ENCODE peak calls at places on chromosomes 13 and 19, in six cellular contexts. W is brain microvascular endothelial cell, F is fibroblast of pulmonary artery, T is GM12878, I is mammary epithelial cell, C is colonic mucosa. D is an unnamed sample.

GRCh38 chr13:110485604-110486003 is 75.9 kb downstream of the RAB20 start:
- DNase-seq in W (no peak), F (no peak), T (no peak), I (no peak), C (no peak), D (no peak)

GRCh38 chr13:59806801-59807200 is 356.9 kb downstream of the DIAPH3 start:
- DNase-seq in W (no peak), F (no peak), T (no peak), I (no peak), C (no peak), D (no peak)

GRCh38 chr13:77810430-77810829 is 108.2 kb downstream of the EDNRB start:
- DNase-seq in W (no peak), F (peak), T (no peak), I (peak), C (no peak), D (peak)

GRCh38 chr13:41516166-41516565 is 58.8 kb downstream of the RGCC start:
- DNase-seq in W (no peak), F (no peak), T (no peak), I (no peak), C (no peak), D (no peak)

GRCh38 chr19:44308011-44308410 is 3.2 kb upstream of the ZNF235 start:
- DNase-seq in W (no peak), F (peak), T (no peak), I (peak), C (no peak), D (peak)

GRCh38 chr13:107124129-107124718 is 556.3 kb upstream of the ARGLU1 start:
- DNase-seq in W (no peak), F (peak), T (no peak), I (no peak), C (no peak), D (peak)

GRCh38 chr13:81745391-81745790 is 1404.5 kb upstream of the SPRY2 start:
- DNase-seq in W (no peak), F (no peak), T (no peak), I (no peak), C (no peak), D (no peak)

GRCh38 chr19:17001603-17002183 is 24.9 kb downstream of the CPAMD8 start:
- DNase-seq in W (no peak), F (no peak), T (no peak), I (no peak), C (no peak), D (no peak)

GRCh38 chr19:44258835-44259413 is 762 bp upstream of the ZNF233 start:
- DNase-seq in W (no peak), F (no peak), T (no peak), I (no peak), C (no peak), D (no peak)

GRCh38 chr13:30157616-30157993 is 149.7 kb downstream of the KATNAL1 start:
- DNase-seq in W (no peak), F (no peak), T (peak), I (no peak), C (no peak), D (no peak)

GRCh38 chr19:11578342-11579142 is 1.1 kb upstream of the ACP5 start:
- DNase-seq in W (no peak), F (no peak), T (no peak), I (no peak), C (peak), D (no peak)

GRCh38 chr19:7007859-7008258 is 13.4 kb downstream of the MBD3L2B start:
- DNase-seq in W (no peak), F (no peak), T (no peak), I (no peak), C (no peak), D (no peak)

GRCh38 chr13:47503468-47503867 is 497.6 kb downstream of the SUCLA2 start:
- DNase-seq in W (no peak), F (no peak), T (no peak), I (peak), C (no peak), D (no peak)

GRCh38 chr19:10471909-10472308 is 31.2 kb downstream of the KEAP1 start:
- DNase-seq in W (peak), F (peak), T (no peak), I (peak), C (no peak), D (peak)

GRCh38 chr19:33459220-33459619 is 62.4 kb downstream of the PEPD start:
- DNase-seq in W (no peak), F (no peak), T (no peak), I (no peak), C (no peak), D (no peak)

GRCh38 chr13:20191902-20192469 is 752 bp downstream of the GJB2 start:
- DNase-seq in W (no peak), F (no peak), T (no peak), I (peak), C (peak), D (no peak)

GRCh38 chr13:20191311-20191901 is 1.3 kb downstream of the GJB2 start:
- DNase-seq in W (no peak), F (no peak), T (no peak), I (no peak), C (peak), D (no peak)

GRCh38 chr13:20190481-20191310 is 2.0 kb downstream of the GJB2 start:
- DNase-seq in W (peak), F (peak), T (no peak), I (peak), C (no peak), D (peak)

GRCh38 chr13:20186771-20187170 is 6.0 kb downstream of the GJB2 start:
- DNase-seq in W (no peak), F (no peak), T (no peak), I (no peak), C (no peak), D (no peak)

DNA sequence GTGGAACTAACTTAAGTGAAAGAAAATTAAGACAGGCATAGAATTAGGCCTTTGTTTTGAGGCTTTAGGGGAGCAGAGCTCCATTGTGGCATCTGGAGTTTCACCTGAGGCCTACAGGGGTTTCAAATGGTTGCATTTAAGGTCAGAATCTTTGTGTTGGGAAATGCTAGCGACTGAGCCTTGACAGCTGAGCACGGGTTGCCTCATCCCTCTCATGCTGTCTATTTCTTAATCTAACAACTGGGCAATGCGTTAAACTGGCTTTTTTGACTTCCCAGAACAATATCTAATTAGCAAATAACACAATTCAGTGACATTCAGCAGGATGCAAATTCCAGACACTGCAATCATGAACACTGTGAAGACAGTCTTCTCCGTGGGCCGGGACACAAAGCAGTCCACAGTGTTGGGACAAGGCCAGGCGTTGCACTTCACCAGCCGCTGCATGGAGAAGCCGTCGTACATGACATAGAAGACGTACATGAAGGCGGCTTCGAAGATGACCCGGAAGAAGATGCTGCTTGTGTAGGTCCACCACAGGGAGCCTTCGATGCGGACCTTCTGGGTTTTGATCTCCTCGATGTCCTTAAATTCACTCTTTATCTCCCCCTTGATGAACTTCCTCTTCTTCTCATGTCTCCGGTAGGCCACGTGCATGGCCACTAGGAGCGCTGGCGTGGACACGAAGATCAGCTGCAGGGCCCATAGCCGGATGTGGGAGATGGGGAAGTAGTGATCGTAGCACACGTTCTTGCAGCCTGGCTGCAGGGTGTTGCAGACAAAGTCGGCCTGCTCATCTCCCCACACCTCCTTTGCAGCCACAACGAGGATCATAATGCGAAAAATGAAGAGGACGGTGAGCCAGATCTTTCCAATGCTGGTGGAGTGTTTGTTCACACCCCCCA is 3.8 kb downstream of the GJB2 start:
- DNase-seq in W (no peak), F (no peak), T (no peak), I (no peak), C (peak), D (no peak)
- TF ChIP-seq CTCF in W (peak), F (no peak), T (no peak), I (no peak), C (no peak), D (no peak)

GRCh38 chr19:49133621-49134454 is 14.5 kb downstream of the PPFIA3 start:
- DNase-seq in W (peak), F (peak), T (no peak), I (no peak), C (peak), D (peak)
- H3K4me3 ChIP-seq in W (peak), F (peak), T (no peak), I (no peak), C (peak), D (peak)

DNA sequence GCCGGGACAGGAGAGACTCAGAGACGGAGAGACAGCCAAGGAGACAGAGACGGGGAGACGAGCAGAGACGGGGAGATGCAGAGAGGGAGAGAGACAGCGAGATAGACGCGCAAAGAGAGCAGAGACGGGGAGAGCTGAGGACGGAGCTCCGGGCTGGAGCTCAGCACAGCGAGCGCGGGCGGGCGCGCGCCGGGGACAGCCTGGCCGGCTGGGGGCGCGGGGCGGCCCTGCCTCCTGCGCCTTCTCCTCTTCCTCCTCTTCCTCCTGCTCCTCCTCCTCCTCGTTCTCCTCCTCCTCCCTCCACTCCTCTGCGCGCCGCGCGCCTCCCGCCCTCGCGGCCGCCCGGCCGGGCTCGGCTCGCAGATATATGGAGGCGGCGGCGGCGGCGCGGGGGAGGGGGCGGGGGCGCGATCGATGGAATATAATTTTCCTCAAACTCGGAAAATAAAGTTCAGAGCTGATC is at the start of gene ERFL:
- DNase-seq in W (no peak), F (no peak), T (no peak), I (no peak), C (peak), D (no peak)
- TF ChIP-seq CTCF in W (no peak), F (no peak), T (no peak), I (no peak), C (no peak), D (no peak)

DNA sequence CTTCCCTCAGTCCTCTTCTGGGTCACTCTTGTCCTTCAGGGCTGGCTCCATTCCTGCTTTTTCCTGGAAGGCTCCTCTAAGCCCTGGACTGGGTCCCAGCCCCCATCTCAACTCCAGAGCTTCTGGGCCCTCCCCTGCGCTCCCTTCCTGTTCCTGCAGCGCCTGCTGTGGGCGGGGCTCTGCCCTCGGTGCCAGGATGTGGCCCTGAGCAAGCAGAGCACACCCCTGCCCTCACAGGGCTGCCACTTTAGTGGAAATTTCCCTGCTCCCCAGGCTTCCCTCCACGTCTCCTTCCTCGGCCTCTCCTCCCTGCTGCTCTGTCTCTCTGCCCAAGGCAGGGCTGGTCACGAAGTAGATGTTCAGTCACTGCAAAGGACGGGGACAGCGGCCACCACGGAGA is 28.8 kb downstream of the DPF1 start:
- DNase-seq in W (no peak), F (no peak), T (no peak), I (no peak), C (no peak), D (no peak)
- H3K4me3 ChIP-seq in W (no peak), F (no peak), T (no peak), I (no peak), C (no peak), D (no peak)

GRCh38 chr19:1241417-1242095 is at the start of gene ATP5F1D:
- DNase-seq in W (peak), F (peak), T (peak), I (peak), C (peak), D (peak)

GRCh38 chr19:1240925-1241324 is 626 bp upstream of the ATP5F1D start:
- DNase-seq in W (no peak), F (no peak), T (no peak), I (no peak), C (no peak), D (no peak)

GRCh38 chr19:1239420-1239795 is 1.6 kb upstream of the CBARP start:
- DNase-seq in W (no peak), F (no peak), T (no peak), I (no peak), C (no peak), D (no peak)

GRCh38 chr19:1238373-1239303 is 833 bp upstream of the CBARP start:
- DNase-seq in W (no peak), F (no peak), T (no peak), I (no peak), C (no peak), D (no peak)

GRCh38 chr19:1239796-1240737 is 1.5 kb upstream of the ATP5F1D start:
- DNase-seq in W (peak), F (peak), T (no peak), I (peak), C (peak), D (peak)
- TF ChIP-seq CTCF in W (peak), F (peak), T (peak), I (peak), C (peak), D (peak)

GRCh38 chr13:112248909-112249592 is 127.1 kb upstream of the SPACA7 start:
- DNase-seq in W (no peak), F (no peak), T (no peak), I (no peak), C (peak), D (no peak)

GRCh38 chr13:112247471-112248405 is 128.4 kb upstream of the SPACA7 start:
- DNase-seq in W (no peak), F (no peak), T (no peak), I (no peak), C (peak), D (no peak)

GRCh38 chr13:112249644-112250610 is 126.2 kb upstream of the SPACA7 start:
- DNase-seq in W (no peak), F (no peak), T (no peak), I (no peak), C (peak), D (no peak)

GRCh38 chr13:112246731-112247470 is 129.3 kb upstream of the SPACA7 start:
- DNase-seq in W (no peak), F (no peak), T (no peak), I (no peak), C (peak), D (no peak)

GRCh38 chr13:112248406-112248760 is 127.8 kb upstream of the SPACA7 start:
- DNase-seq in W (no peak), F (no peak), T (no peak), I (no peak), C (peak), D (no peak)
- H3K4me3 ChIP-seq in W (no peak), F (no peak), T (no peak), I (no peak), C (no peak), D (no peak)